ENCODE peak calls at places on chromosomes 5 and 9, in seven cellular contexts. N, U, G, M, L, R and X are unnamed samples.

GRCh38 chr9:17057729-17058128 is 77.1 kb upstream of the CNTLN start:
- DNase-seq in N (no peak), M (no peak), U (no peak), R (no peak), L (no peak), G (no peak), X (no peak)

GRCh38 chr9:15999422-16000339 is 446.8 kb downstream of the CCDC171 start:
- DNase-seq in G (no peak), N (no peak), U (peak; percentile 86), R (no peak), L (no peak), M (peak; percentile 97), X (no peak)

GRCh38 chr5:109644829-109645228 is 44.9 kb upstream of the MAN2A1 start:
- DNase-seq in L (peak; percentile 69), R (no peak), N (no peak), U (no peak), G (no peak), M (no peak), X (no peak)

GRCh38 chr5:59300930-59301329 is 592.6 kb downstream of the PDE4D start:
- DNase-seq in G (peak; percentile 54), N (no peak), L (no peak), R (no peak), M (no peak), U (no peak), X (no peak)

GRCh38 chr5:125058185-125058826 is 311.9 kb upstream of the ZNF608 start:
- DNase-seq in L (no peak), G (no peak), U (no peak), N (no peak), M (no peak), R (no peak), X (no peak)

GRCh38 chr5:143086851-143087637 is 316.4 kb downstream of the NR3C1 start:
- DNase-seq in L (no peak), M (peak; percentile 53), N (no peak), R (no peak), U (peak; percentile 93), G (peak; percentile 10), X (no peak)

GRCh38 chr9:128706671-128707381 is 4.5 kb downstream of the PKN3 start:
- DNase-seq in G (no peak), L (peak; percentile 83), N (no peak), M (no peak), U (no peak), R (peak; percentile 44), X (no peak)

GRCh38 chr5:36444582-36444999 is 142.9 kb upstream of the RANBP3L start:
- DNase-seq in L (no peak), R (no peak), U (peak; percentile 77), M (peak; percentile 68), N (peak; percentile 23), G (no peak), X (peak; percentile 13)

GRCh38 chr5:135738564-135738875 is 95.9 kb upstream of the SLC25A48 start:
- DNase-seq in M (no peak), R (no peak), G (no peak), N (no peak), L (no peak), U (no peak), X (no peak)

GRCh38 chr5:173278172-173278571 is 43.2 kb upstream of the NKX2-5 start:
- DNase-seq in M (no peak), N (no peak), G (no peak), R (no peak), U (no peak), L (no peak), X (no peak)

GRCh38 chr5:8826491-8826890 is 719.4 kb downstream of the SEMA5A start:
- DNase-seq in M (no peak), N (no peak), U (peak; percentile 25), R (no peak), G (no peak), L (no peak), X (no peak)

DNA sequence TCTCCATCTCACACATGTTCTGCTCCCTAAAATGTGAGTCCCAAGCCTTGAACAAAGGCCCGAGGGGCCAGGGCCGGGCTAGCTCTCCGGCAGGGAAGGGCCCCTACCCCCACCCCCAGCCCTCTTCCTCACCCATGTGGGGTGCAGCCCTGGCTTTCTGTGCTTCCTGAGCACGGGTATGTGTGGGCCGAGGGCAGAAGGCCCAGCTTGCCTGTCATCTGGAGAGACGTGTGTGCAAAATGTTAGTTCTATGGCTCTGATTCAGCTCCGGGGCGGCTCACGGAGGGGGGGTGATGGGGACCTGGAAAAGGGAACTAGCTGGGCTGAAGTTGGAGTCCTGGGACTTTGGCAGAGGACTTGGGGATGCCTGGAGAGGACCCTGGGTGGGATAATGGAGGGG is 90.3 kb upstream of the ARAP3 start:
- DNase-seq in U (no peak), M (peak; percentile 19), L (no peak), R (no peak), N (no peak), G (no peak), X (no peak)
- H3K4me3 ChIP-seq in U (no peak overlapping the region), M (no peak overlapping the region), L (no peak overlapping the region), R (no peak overlapping the region), N (no peak overlapping the region), G (no peak overlapping the region), X (no peak overlapping the region)

GRCh38 chr9:1117439-1117838 is 67.3 kb downstream of the DMRT2 start:
- DNase-seq in R (no peak), G (no peak), M (no peak), L (no peak), U (no peak), N (no peak), X (no peak)
- TF ChIP-seq CTCF in R (no peak), G (no peak), M (no peak), L (no peak), U (no peak), N (no peak), X (no peak)

GRCh38 chr9:91503650-91504007 is 80.0 kb upstream of the NFIL3 start:
- DNase-seq in L (no peak), G (no peak), R (no peak), N (no peak), U (peak; percentile 41), M (peak; percentile 34), X (no peak)
- H3K36me3 ChIP-seq in L (no peaks in the 10 kb centered on the region), G (no peaks in the 10 kb centered on the region), R (no peaks in the 10 kb centered on the region), N (no peaks in the 10 kb centered on the region), U (no peaks in the 10 kb centered on the region), M (no peaks in the 10 kb centered on the region), X (no peaks in the 10 kb centered on the region)

GRCh38 chr5:131774652-131775367 is 22.0 kb downstream of the FNIP1 start:
- DNase-seq in R (no peak), U (peak; percentile 26), G (no peak), L (no peak), M (no peak), N (no peak), X (no peak)
- H3K4me3 ChIP-seq in R (no peak overlapping the region), U (no peak overlapping the region), G (no peak overlapping the region), L (no peak overlapping the region), M (no peak overlapping the region), N (no peak overlapping the region), X (no peak overlapping the region)